ENCODE peak calls at places on chromosome 11, in six cellular contexts. Q is HEK293T; F is stimulated activated CD8-positive, alpha-beta memory T cell treated with anti-CD3 and anti-CD28 coated beads, Interleukin-2, amount 100 ng/mL, for 1 hour; B is posterior cingulate gyrus; T is activated CD8-positive, alpha-beta memory T cell treated with anti-CD3 and anti-CD28 coated beads for 1 hour; X is activated B cell treated with CpG ODN at 0.5 μM for 24 hours. M is an unnamed sample.

GRCh38 chr11:11313426-11313825 is 39.6 kb downstream of the CSNK2A3 start:
- DNase-seq in F (no peak), X (no peak), T (no peak), B (no peak), Q (no peak), M (no peak)

GRCh38 chr11:106990322-106990721 is 28.0 kb downstream of the GUCY1A2 start:
- DNase-seq in T (no peak), X (no peak), Q (no peak), F (no peak), B (peak; percentile 93), M (peak; percentile 13)

GRCh38 chr11:17431139-17431538 is 42.7 kb upstream of the KCNJ11 start:
- DNase-seq in B (no peak), Q (no peak), X (no peak), F (no peak), T (no peak), M (peak; percentile 20)

GRCh38 chr11:2512431-2513407 is 67.9 kb downstream of the KCNQ1 start:
- DNase-seq in Q (no peak), T (no peak), F (no peak), B (peak; percentile 46), X (peak; percentile 9), M (no peak)

GRCh38 chr11:1832181-1832988 is 2.4 kb upstream of the SYT8 start:
- DNase-seq in X (peak; percentile 76), B (peak; percentile 89), T (no peak), F (peak; percentile 45), Q (peak; percentile 81), M (peak; percentile 69)

GRCh38 chr11:94543695-94544581 is at the start of gene FUT4:
- DNase-seq in F (peak; percentile 26), Q (peak; percentile 81), B (peak; percentile 92), X (peak; percentile 72), T (peak; percentile 20), M (peak; percentile 85)

GRCh38 chr11:64150481-64151239 is 15.3 kb downstream of the MACROD1 start:
- DNase-seq in B (peak; percentile 83), X (no peak), F (no peak), Q (no peak), T (no peak), M (peak; percentile 37)

GRCh38 chr11:94793002-94793401 is 24.8 kb downstream of the AMOTL1 start:
- DNase-seq in X (no peak), T (no peak), F (no peak), B (no peak), Q (no peak), M (no peak)

GRCh38 chr11:1271927-1272326 is 37.5 kb downstream of the TOLLIP start:
- DNase-seq in T (no peak), X (no peak), B (no peak), F (no peak), Q (no peak), M (no peak)

GRCh38 chr11:72483412-72484186 is 49.3 kb upstream of the CLPB start:
- DNase-seq in T (no peak), X (no peak), F (no peak), Q (no peak), B (no peak), M (no peak)

GRCh38 chr11:125871391-125872137 is 15.9 kb upstream of the HYLS1 start:
- DNase-seq in T (no peak), Q (peak; percentile 65), B (no peak), F (no peak), X (no peak), M (peak; percentile 72)

GRCh38 chr11:64126796-64127195 is 39.1 kb downstream of the MACROD1 start:
- DNase-seq in X (no peak), B (no peak), T (no peak), F (no peak), Q (no peak), M (no peak)

M was measured in BE2C.